ENCODE peak calls at places on chromosomes 16 and 17, in seven cellular contexts. One of them, this sample, is unnamed.

GRCh38 chr16:57194512-57194911 is 8.4 kb downstream of the RSPRY1 start:
- DNase-seq in H1: no peak
- DNase-seq in IMR-90: peak; percentile 94
- DNase-seq in trophoblast cell: peak; percentile 50
- DNase-seq in H9: no peak
- DNase-seq in mesendoderm: peak; percentile 26
- DNase-seq in mesenchymal stem cell: peak; percentile 95
- DNase-seq in this sample: no peak

GRCh38 chr16:57167951-57168350 is 17.9 kb downstream of the PSME3IP1 start:
- DNase-seq in H9: no peak
- DNase-seq in H1: no peak
- DNase-seq in trophoblast cell: no peak
- DNase-seq in mesendoderm: peak; percentile 64
- DNase-seq in mesenchymal stem cell: peak; percentile 78
- DNase-seq in IMR-90: peak; percentile 83
- DNase-seq in this sample: peak; percentile 44

GRCh38 chr17:40953876-40954275 is 12.9 kb downstream of the KRT39 start:
- DNase-seq in mesenchymal stem cell: peak; percentile 7
- DNase-seq in IMR-90: peak; percentile 94
- DNase-seq in trophoblast cell: peak; percentile 77
- DNase-seq in H1: no peak
- DNase-seq in H9: no peak
- DNase-seq in mesendoderm: no peak
- DNase-seq in this sample: no peak

GRCh38 chr17:75031972-75032895 is 14.5 kb downstream of the ATP5PD start:
- DNase-seq in H9: peak; percentile 68
- DNase-seq in trophoblast cell: peak; percentile 29
- DNase-seq in mesenchymal stem cell: peak; percentile 79
- DNase-seq in IMR-90: peak; percentile 84
- DNase-seq in mesendoderm: peak; percentile 53
- DNase-seq in H1: peak; percentile 59
- DNase-seq in this sample: no peak

GRCh38 chr16:17160285-17160854 is 310.4 kb downstream of the XYLT1 start:
- DNase-seq in trophoblast cell: no peak
- DNase-seq in mesendoderm: peak; percentile 56
- DNase-seq in mesenchymal stem cell: no peak
- DNase-seq in H1: peak; percentile 50
- DNase-seq in H9: no peak
- DNase-seq in IMR-90: peak; percentile 45
- DNase-seq in this sample: peak; percentile 66

GRCh38 chr17:7016406-7016805 is 4.0 kb downstream of the RNASEK start:
- DNase-seq in IMR-90: no peak
- DNase-seq in trophoblast cell: no peak
- DNase-seq in H1: no peak
- DNase-seq in mesenchymal stem cell: no peak
- DNase-seq in H9: no peak
- DNase-seq in mesendoderm: no peak
- DNase-seq in this sample: no peak

GRCh38 chr17:19292377-19292711 is 55.2 kb downstream of the EPN2 start:
- DNase-seq in mesenchymal stem cell: no peak
- DNase-seq in IMR-90: no peak
- DNase-seq in H9: no peak
- DNase-seq in H1: no peak
- DNase-seq in mesendoderm: no peak
- DNase-seq in trophoblast cell: no peak
- DNase-seq in this sample: no peak

GRCh38 chr17:80878876-80879722 is 112.5 kb upstream of the CHMP6 start:
- DNase-seq in trophoblast cell: no peak
- DNase-seq in H1: no peak
- DNase-seq in mesenchymal stem cell: no peak
- DNase-seq in IMR-90: no peak
- DNase-seq in H9: no peak
- DNase-seq in mesendoderm: no peak
- DNase-seq in this sample: no peak

GRCh38 chr17:68298601-68299000 is 7.3 kb downstream of the ARSG start:
- DNase-seq in H1: no peak
- DNase-seq in H9: no peak
- DNase-seq in IMR-90: no peak
- DNase-seq in mesendoderm: peak; percentile 54
- DNase-seq in trophoblast cell: no peak
- DNase-seq in mesenchymal stem cell: no peak
- DNase-seq in this sample: no peak

GRCh38 chr16:25080420-25081131 is 31.0 kb upstream of the LCMT1 start:
- DNase-seq in mesendoderm: no peak
- DNase-seq in IMR-90: no peak
- DNase-seq in mesenchymal stem cell: no peak
- DNase-seq in H1: no peak
- DNase-seq in H9: no peak
- DNase-seq in trophoblast cell: no peak
- DNase-seq in this sample: no peak

GRCh38 chr17:80270836-80271235 is 10.2 kb downstream of the RNF213 start:
- DNase-seq in IMR-90: no peak
- DNase-seq in mesenchymal stem cell: peak; percentile 31
- DNase-seq in H1: peak; percentile 90
- DNase-seq in mesendoderm: peak; percentile 91
- DNase-seq in H9: peak; percentile 93
- DNase-seq in trophoblast cell: no peak
- DNase-seq in this sample: peak; percentile 58

GRCh38 chr17:49984283-49984682 is 10.7 kb downstream of the DLX3 start:
- DNase-seq in trophoblast cell: no peak
- DNase-seq in H9: peak; percentile 68
- DNase-seq in H1: no peak
- DNase-seq in mesendoderm: peak; percentile 57
- DNase-seq in IMR-90: no peak
- DNase-seq in mesenchymal stem cell: no peak
- DNase-seq in this sample: no peak

GRCh38 chr16:27224741-27225300 is 21.5 kb downstream of the KDM8 start:
- DNase-seq in mesenchymal stem cell: no peak
- DNase-seq in H9: no peak
- DNase-seq in H1: no peak
- DNase-seq in trophoblast cell: no peak
- DNase-seq in mesendoderm: no peak
- DNase-seq in IMR-90: no peak
- DNase-seq in this sample: no peak

GRCh38 chr17:44307387-44308186 is 814 bp upstream of the RUNDC3A start:
- DNase-seq in H9: peak; percentile 90
- DNase-seq in H1: peak; percentile 80
- DNase-seq in trophoblast cell: peak; percentile 18
- DNase-seq in mesenchymal stem cell: peak; percentile 75
- DNase-seq in mesendoderm: peak; percentile 81
- DNase-seq in IMR-90: no peak
- DNase-seq in this sample: no peak

GRCh38 chr17:40958086-40958953 is 8.4 kb downstream of the KRT39 start:
- DNase-seq in H9: no peak
- DNase-seq in trophoblast cell: peak; percentile 61
- DNase-seq in mesenchymal stem cell: no peak
- DNase-seq in mesendoderm: peak; percentile 33
- DNase-seq in IMR-90: no peak
- DNase-seq in H1: no peak
- DNase-seq in this sample: no peak

GRCh38 chr17:73841431-73842060 is 197.3 kb upstream of the SDK2 start:
- DNase-seq in H1: peak; percentile 59
- DNase-seq in mesenchymal stem cell: no peak
- DNase-seq in H9: peak; percentile 76
- DNase-seq in IMR-90: no peak
- DNase-seq in trophoblast cell: no peak
- DNase-seq in mesendoderm: peak; percentile 71
- DNase-seq in this sample: peak; percentile 29

GRCh38 chr16:890716-891352 is 80.0 kb downstream of the LMF1 start:
- DNase-seq in H9: no peak
- DNase-seq in H1: no peak
- DNase-seq in IMR-90: no peak
- DNase-seq in trophoblast cell: no peak
- DNase-seq in mesendoderm: no peak
- DNase-seq in mesenchymal stem cell: no peak
- DNase-seq in this sample: no peak

GRCh38 chr17:4965311-4965986 is 2.2 kb downstream of the SPAG7 start:
- DNase-seq in mesenchymal stem cell: no peak
- DNase-seq in trophoblast cell: peak; percentile 86
- DNase-seq in H9: no peak
- DNase-seq in mesendoderm: no peak
- DNase-seq in IMR-90: no peak
- DNase-seq in H1: no peak
- DNase-seq in this sample: no peak
- H3K23ac ChIP-seq in mesenchymal stem cell: no peak overlapping the region
- H3K23ac ChIP-seq in trophoblast cell: no peak overlapping the region
- H3K23ac ChIP-seq in H9: no peak overlapping the region
- H3K23ac ChIP-seq in mesendoderm: no peak overlapping the region
- H3K23ac ChIP-seq in IMR-90: no peak overlapping the region
- H3K23ac ChIP-seq in H1: no peak overlapping the region
- H3K23ac ChIP-seq in this sample: no peak overlapping the region

GRCh38 chr17:82966415-82966814 is 113.0 kb upstream of the METRNL start:
- DNase-seq in H1: no peak
- DNase-seq in IMR-90: no peak
- DNase-seq in mesenchymal stem cell: no peak
- DNase-seq in H9: peak; percentile 17
- DNase-seq in trophoblast cell: no peak
- DNase-seq in mesendoderm: no peak
- DNase-seq in this sample: no peak
- H3K23ac ChIP-seq in H1: no peak overlapping the region
- H3K23ac ChIP-seq in IMR-90: no peak overlapping the region
- H3K23ac ChIP-seq in mesenchymal stem cell: no peak overlapping the region
- H3K23ac ChIP-seq in H9: no peak overlapping the region
- H3K23ac ChIP-seq in trophoblast cell: no peak overlapping the region
- H3K23ac ChIP-seq in mesendoderm: no peak overlapping the region
- H3K23ac ChIP-seq in this sample: no peak overlapping the region

GRCh38 chr17:55299162-55299838 is 34.5 kb downstream of the HLF start:
- DNase-seq in trophoblast cell: no peak
- DNase-seq in H1: no peak
- DNase-seq in mesendoderm: no peak
- DNase-seq in mesenchymal stem cell: no peak
- DNase-seq in H9: no peak
- DNase-seq in IMR-90: no peak
- DNase-seq in this sample: no peak

GRCh38 chr17:55299890-55300289 is 35.1 kb downstream of the HLF start:
- DNase-seq in H1: no peak
- DNase-seq in trophoblast cell: no peak
- DNase-seq in H9: no peak
- DNase-seq in mesenchymal stem cell: no peak
- DNase-seq in mesendoderm: no peak
- DNase-seq in IMR-90: no peak
- DNase-seq in this sample: no peak

GRCh38 chr17:55301521-55302406 is 37.0 kb downstream of the HLF start:
- DNase-seq in H1: no peak
- DNase-seq in trophoblast cell: no peak
- DNase-seq in H9: no peak
- DNase-seq in mesenchymal stem cell: no peak
- DNase-seq in IMR-90: no peak
- DNase-seq in mesendoderm: no peak
- DNase-seq in this sample: no peak

GRCh38 chr17:55302407-55302787 is 37.6 kb downstream of the HLF start:
- DNase-seq in IMR-90: no peak
- DNase-seq in trophoblast cell: no peak
- DNase-seq in mesenchymal stem cell: no peak
- DNase-seq in H9: no peak
- DNase-seq in mesendoderm: no peak
- DNase-seq in H1: no peak
- DNase-seq in this sample: no peak

GRCh38 chr17:55300479-55301290 is 35.9 kb downstream of the HLF start:
- DNase-seq in mesenchymal stem cell: no peak
- DNase-seq in mesendoderm: no peak
- DNase-seq in H1: no peak
- DNase-seq in IMR-90: no peak
- DNase-seq in trophoblast cell: no peak
- DNase-seq in H9: no peak
- DNase-seq in this sample: no peak
- H3K23ac ChIP-seq in mesenchymal stem cell: no peak overlapping the region
- H3K23ac ChIP-seq in mesendoderm: no peak overlapping the region
- H3K23ac ChIP-seq in H1: no peak overlapping the region
- H3K23ac ChIP-seq in IMR-90: no peak overlapping the region
- H3K23ac ChIP-seq in trophoblast cell: no peak overlapping the region
- H3K23ac ChIP-seq in H9: no peak overlapping the region
- H3K23ac ChIP-seq in this sample: no peak overlapping the region

GRCh38 chr17:66934040-66934439 is 30.5 kb upstream of the CACNG4 start:
- DNase-seq in H9: no peak
- DNase-seq in H1: no peak
- DNase-seq in mesendoderm: no peak
- DNase-seq in IMR-90: no peak
- DNase-seq in mesenchymal stem cell: no peak
- DNase-seq in trophoblast cell: no peak
- DNase-seq in this sample: no peak
- H3K23ac ChIP-seq in H9: no peak overlapping the region
- H3K23ac ChIP-seq in H1: no peak overlapping the region
- H3K23ac ChIP-seq in mesendoderm: no peak overlapping the region
- H3K23ac ChIP-seq in IMR-90: no peak overlapping the region
- H3K23ac ChIP-seq in mesenchymal stem cell: no peak overlapping the region
- H3K23ac ChIP-seq in trophoblast cell: no peak overlapping the region
- H3K23ac ChIP-seq in this sample: peak overlapping the region; percentile 35

GRCh38 chr17:69326302-69327059 is 452 bp downstream of the ABCA5 start:
- DNase-seq in H9: no peak
- DNase-seq in H1: no peak
- DNase-seq in mesenchymal stem cell: peak; percentile 81
- DNase-seq in trophoblast cell: peak; percentile 1
- DNase-seq in mesendoderm: peak; percentile 11
- DNase-seq in IMR-90: peak; percentile 26
- DNase-seq in this sample: peak; percentile 5
- H3K23ac ChIP-seq in H9: no peak overlapping the region
- H3K23ac ChIP-seq in H1: no peak overlapping the region
- H3K23ac ChIP-seq in mesenchymal stem cell: no peak overlapping the region
- H3K23ac ChIP-seq in trophoblast cell: no peak overlapping the region
- H3K23ac ChIP-seq in mesendoderm: no peak overlapping the region
- H3K23ac ChIP-seq in IMR-90: peak overlapping the region; percentile 10
- H3K23ac ChIP-seq in this sample: peak overlapping the region; percentile 65